ENCODE peak calls at places on chromosomes 16 and 17, in five cellular contexts. One of them, this sample, is unnamed.

GRCh38 chr17:70307430-70307829 is 138.1 kb downstream of the KCNJ2 start:
- DNase-seq in heart right ventricle: no peak
- DNase-seq in prostate gland: no peak
- DNase-seq in H7: no peak
- DNase-seq in PC-3: no peak
- DNase-seq in this sample: no peak

GRCh38 chr17:75799402-75799801 is 14.8 kb downstream of the UNK start:
- DNase-seq in H7: no peak
- DNase-seq in PC-3: no peak
- DNase-seq in prostate gland: no peak
- DNase-seq in heart right ventricle: no peak
- DNase-seq in this sample: no peak

GRCh38 chr16:52435573-52435972 is 111.4 kb downstream of the TOX3 start:
- DNase-seq in prostate gland: no peak
- DNase-seq in H7: no peak
- DNase-seq in heart right ventricle: no peak
- DNase-seq in PC-3: no peak
- DNase-seq in this sample: peak; percentile 54

GRCh38 chr16:48526058-48526957 is 83.7 kb downstream of the N4BP1 start:
- DNase-seq in prostate gland: no peak
- DNase-seq in heart right ventricle: no peak
- DNase-seq in PC-3: peak; percentile 81
- DNase-seq in H7: peak; percentile 81
- DNase-seq in this sample: no peak

GRCh38 chr17:61411114-61411943 is 11.7 kb downstream of the TBX2 start:
- DNase-seq in prostate gland: peak; percentile 73
- DNase-seq in heart right ventricle: peak; percentile 70
- DNase-seq in H7: peak; percentile 88
- DNase-seq in PC-3: peak; percentile 86
- DNase-seq in this sample: no peak

GRCh38 chr17:68777243-68777855 is 176.2 kb upstream of the FAM20A start:
- DNase-seq in heart right ventricle: peak; percentile 17
- DNase-seq in H7: peak; percentile 49
- DNase-seq in PC-3: peak; percentile 83
- DNase-seq in prostate gland: peak; percentile 32
- DNase-seq in this sample: no peak

GRCh38 chr16:50509521-50510341 is 38.5 kb upstream of the NKD1 start:
- DNase-seq in prostate gland: no peak
- DNase-seq in heart right ventricle: no peak
- DNase-seq in H7: peak; percentile 80
- DNase-seq in PC-3: peak; percentile 46
- DNase-seq in this sample: no peak

GRCh38 chr17:74213897-74214386 is 571 bp downstream of the TTYH2 start:
- DNase-seq in H7: peak; percentile 64
- DNase-seq in PC-3: no peak
- DNase-seq in prostate gland: no peak
- DNase-seq in heart right ventricle: peak; percentile 31
- DNase-seq in this sample: no peak

GRCh38 chr16:73365010-73365409 is 317.1 kb upstream of the ZFHX3 start:
- DNase-seq in prostate gland: no peak
- DNase-seq in heart right ventricle: peak; percentile 23
- DNase-seq in H7: no peak
- DNase-seq in PC-3: no peak
- DNase-seq in this sample: no peak

GRCh38 chr17:78957076-78957475 is 22.6 kb downstream of the LGALS3BP start:
- DNase-seq in PC-3: peak; percentile 35
- DNase-seq in prostate gland: no peak
- DNase-seq in heart right ventricle: no peak
- DNase-seq in H7: no peak
- DNase-seq in this sample: no peak

GRCh38 chr16:11224894-11225676 is 30.9 kb downstream of the SOCS1 start:
- DNase-seq in H7: no peak
- DNase-seq in prostate gland: no peak
- DNase-seq in PC-3: no peak
- DNase-seq in heart right ventricle: peak; percentile 44
- DNase-seq in this sample: no peak

GRCh38 chr17:44360826-44361225 is 2.8 kb downstream of the FAM171A2 start:
- DNase-seq in prostate gland: no peak
- DNase-seq in H7: peak; percentile 86
- DNase-seq in heart right ventricle: no peak
- DNase-seq in PC-3: no peak
- DNase-seq in this sample: no peak

GRCh38 chr17:81398170-81398854 is 3.1 kb downstream of the BAHCC1 start:
- DNase-seq in PC-3: peak; percentile 47
- DNase-seq in H7: peak; percentile 84
- DNase-seq in prostate gland: no peak
- DNase-seq in heart right ventricle: no peak
- DNase-seq in this sample: no peak

GRCh38 chr17:20935740-20936139 is 107.1 kb downstream of the USP22 start:
- DNase-seq in PC-3: peak; percentile 84
- DNase-seq in heart right ventricle: no peak
- DNase-seq in H7: no peak
- DNase-seq in prostate gland: no peak
- DNase-seq in this sample: peak; percentile 37

GRCh38 chr16:24255446-24256352 is at the start of gene CACNG3:
- DNase-seq in PC-3: no peak
- DNase-seq in H7: peak; percentile 93
- DNase-seq in heart right ventricle: peak; percentile 36
- DNase-seq in prostate gland: peak; percentile 7
- DNase-seq in this sample: no peak

GRCh38 chr17:2259769-2260536 is 43.6 kb downstream of the SMG6 start:
- DNase-seq in PC-3: no peak
- DNase-seq in prostate gland: no peak
- DNase-seq in heart right ventricle: no peak
- DNase-seq in H7: no peak
- DNase-seq in this sample: no peak

GRCh38 chr17:63289931-63290330 is 156.2 kb downstream of the CYB561 start:
- DNase-seq in PC-3: no peak
- DNase-seq in heart right ventricle: no peak
- DNase-seq in H7: no peak
- DNase-seq in prostate gland: no peak
- DNase-seq in this sample: no peak

GRCh38 chr17:69060835-69061234 is at the start of gene ABCA9:
- DNase-seq in H7: no peak
- DNase-seq in prostate gland: no peak
- DNase-seq in heart right ventricle: no peak
- DNase-seq in PC-3: no peak
- DNase-seq in this sample: peak; percentile 35

GRCh38 chr17:47843391-47843730 is 2.3 kb upstream of the SCRN2 start:
- DNase-seq in H7: peak; percentile 74
- DNase-seq in PC-3: no peak
- DNase-seq in heart right ventricle: no peak
- DNase-seq in prostate gland: no peak
- DNase-seq in this sample: no peak

GRCh38 chr17:51250314-51250840 is 9.5 kb downstream of the MBTD1 start:
- DNase-seq in heart right ventricle: no peak
- DNase-seq in PC-3: no peak
- DNase-seq in H7: no peak
- DNase-seq in prostate gland: no peak
- DNase-seq in this sample: no peak

GRCh38 chr17:37505333-37505732 is 15.6 kb downstream of the DUSP14 start:
- DNase-seq in prostate gland: no peak
- DNase-seq in H7: no peak
- DNase-seq in heart right ventricle: no peak
- DNase-seq in PC-3: no peak
- DNase-seq in this sample: no peak

GRCh38 chr17:59572301-59572924 is 7.0 kb downstream of the DHX40 start:
- DNase-seq in H7: no peak
- DNase-seq in prostate gland: no peak
- DNase-seq in heart right ventricle: no peak
- DNase-seq in PC-3: no peak
- DNase-seq in this sample: no peak

GRCh38 chr17:40949406-40949805 is 12.0 kb upstream of the KRT23 start:
- DNase-seq in PC-3: no peak
- DNase-seq in H7: no peak
- DNase-seq in heart right ventricle: no peak
- DNase-seq in prostate gland: no peak
- DNase-seq in this sample: no peak

GRCh38 chr17:67359960-67360817 is 6.2 kb downstream of the PSMD12 start:
- DNase-seq in prostate gland: no peak
- DNase-seq in heart right ventricle: no peak
- DNase-seq in PC-3: peak; percentile 55
- DNase-seq in H7: peak; percentile 64
- DNase-seq in this sample: no peak

GRCh38 chr17:37246085-37246484 is 129.7 kb upstream of the C17orf78 start:
- DNase-seq in H7: no peak
- DNase-seq in PC-3: no peak
- DNase-seq in heart right ventricle: no peak
- DNase-seq in prostate gland: no peak
- DNase-seq in this sample: no peak

DNA sequence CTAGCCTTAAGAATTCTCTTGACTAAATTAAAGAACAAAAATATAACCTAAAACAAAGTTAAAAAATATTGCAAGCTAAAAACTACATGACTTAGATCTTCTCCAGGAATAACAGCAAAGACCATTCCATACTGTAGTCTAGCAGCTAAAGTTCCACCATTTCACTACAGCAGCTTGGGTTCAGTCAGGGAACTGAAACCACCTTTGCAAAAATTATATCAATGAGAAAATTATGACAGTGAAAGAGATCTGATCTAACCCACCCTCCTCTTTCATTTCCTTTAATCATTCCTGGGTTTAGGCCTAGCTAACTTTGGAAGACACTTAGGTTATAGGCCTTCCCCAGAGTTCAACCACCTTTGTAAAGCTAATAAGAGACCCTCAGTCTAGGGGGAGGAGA is 36.3 kb upstream of the NOS2 start:
- DNase-seq in H7: no peak
- DNase-seq in prostate gland: no peak
- DNase-seq in heart right ventricle: no peak
- DNase-seq in PC-3: no peak
- DNase-seq in this sample: no peak
- H3K4me3 ChIP-seq in H7: no peak overlapping the region
- H3K4me3 ChIP-seq in prostate gland: no peak overlapping the region
- H3K4me3 ChIP-seq in heart right ventricle: no peak overlapping the region
- H3K4me3 ChIP-seq in PC-3: no peak overlapping the region
- H3K4me3 ChIP-seq in this sample: no peak overlapping the region

GRCh38 chr17:975321-975982 is 4.1 kb downstream of the NXN start:
- DNase-seq in prostate gland: no peak
- DNase-seq in PC-3: no peak
- DNase-seq in H7: no peak
- DNase-seq in heart right ventricle: no peak
- DNase-seq in this sample: no peak
- H3K4me3 ChIP-seq in prostate gland: no peak overlapping the region
- H3K4me3 ChIP-seq in PC-3: no peak overlapping the region
- H3K4me3 ChIP-seq in H7: no peak overlapping the region
- H3K4me3 ChIP-seq in heart right ventricle: no peak overlapping the region
- H3K4me3 ChIP-seq in this sample: no peak overlapping the region

DNA sequence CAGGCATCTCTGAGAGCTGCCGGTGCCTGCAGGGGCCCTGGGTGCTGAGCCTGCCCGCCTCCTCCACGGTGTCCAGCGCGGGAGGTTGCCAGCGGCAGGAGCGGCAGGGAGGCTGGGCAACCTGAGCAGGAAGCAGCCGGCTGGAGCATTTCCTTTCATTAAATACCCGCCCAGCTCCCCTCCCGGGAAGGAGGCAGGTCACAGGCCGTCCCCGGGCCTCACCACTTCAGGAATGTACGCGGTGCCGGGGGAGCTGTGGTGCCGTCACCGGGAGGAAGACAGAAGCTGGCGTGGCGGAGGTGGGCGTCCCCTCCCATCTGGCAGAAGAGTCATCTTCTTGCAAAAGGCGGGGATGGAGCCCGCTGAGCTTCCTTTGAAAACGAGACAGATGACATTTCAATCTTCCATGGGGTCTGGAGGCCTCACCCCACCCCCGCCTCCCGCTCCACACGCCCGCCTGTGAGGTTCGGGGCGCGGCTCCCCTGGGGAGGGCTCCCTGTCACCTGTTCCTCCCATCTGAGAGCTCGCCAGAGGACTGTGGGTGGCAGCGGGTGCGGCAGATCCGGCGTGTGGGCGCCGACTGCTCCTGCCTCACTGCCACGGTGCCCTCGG is 16.0 kb downstream of the SOX8 start:
- DNase-seq in prostate gland: peak; percentile 46
- DNase-seq in H7: peak; percentile 95
- DNase-seq in heart right ventricle: peak; percentile 38
- DNase-seq in PC-3: peak; percentile 57
- DNase-seq in this sample: no peak
- H3K4me3 ChIP-seq in prostate gland: peak overlapping the region; percentile 5
- H3K4me3 ChIP-seq in H7: peak overlapping the region; percentile 7
- H3K4me3 ChIP-seq in heart right ventricle: no peak overlapping the region
- H3K4me3 ChIP-seq in PC-3: peak overlapping the region; percentile 52
- H3K4me3 ChIP-seq in this sample: peak overlapping the region; percentile 4

GRCh38 chr17:49969794-49970389 is 902 bp downstream of the DLX4 start:
- DNase-seq in prostate gland: no peak
- DNase-seq in heart right ventricle: no peak
- DNase-seq in H7: peak; percentile 77
- DNase-seq in PC-3: no peak
- DNase-seq in this sample: no peak
- H3K4me3 ChIP-seq in prostate gland: peak overlapping the region; percentile 33
- H3K4me3 ChIP-seq in heart right ventricle: no peak overlapping the region
- H3K4me3 ChIP-seq in H7: peak overlapping the region; percentile 64
- H3K4me3 ChIP-seq in PC-3: no peak overlapping the region
- H3K4me3 ChIP-seq in this sample: no peak overlapping the region

GRCh38 chr17:12282056-12282455 is 261.4 kb downstream of the MAP2K4 start:
- DNase-seq in PC-3: peak; percentile 7
- DNase-seq in H7: no peak
- DNase-seq in heart right ventricle: no peak
- DNase-seq in prostate gland: no peak
- DNase-seq in this sample: no peak
- H3K4me3 ChIP-seq in PC-3: no peak overlapping the region
- H3K4me3 ChIP-seq in H7: no peak overlapping the region
- H3K4me3 ChIP-seq in heart right ventricle: no peak overlapping the region
- H3K4me3 ChIP-seq in prostate gland: no peak overlapping the region
- H3K4me3 ChIP-seq in this sample: no peak overlapping the region

DNA sequence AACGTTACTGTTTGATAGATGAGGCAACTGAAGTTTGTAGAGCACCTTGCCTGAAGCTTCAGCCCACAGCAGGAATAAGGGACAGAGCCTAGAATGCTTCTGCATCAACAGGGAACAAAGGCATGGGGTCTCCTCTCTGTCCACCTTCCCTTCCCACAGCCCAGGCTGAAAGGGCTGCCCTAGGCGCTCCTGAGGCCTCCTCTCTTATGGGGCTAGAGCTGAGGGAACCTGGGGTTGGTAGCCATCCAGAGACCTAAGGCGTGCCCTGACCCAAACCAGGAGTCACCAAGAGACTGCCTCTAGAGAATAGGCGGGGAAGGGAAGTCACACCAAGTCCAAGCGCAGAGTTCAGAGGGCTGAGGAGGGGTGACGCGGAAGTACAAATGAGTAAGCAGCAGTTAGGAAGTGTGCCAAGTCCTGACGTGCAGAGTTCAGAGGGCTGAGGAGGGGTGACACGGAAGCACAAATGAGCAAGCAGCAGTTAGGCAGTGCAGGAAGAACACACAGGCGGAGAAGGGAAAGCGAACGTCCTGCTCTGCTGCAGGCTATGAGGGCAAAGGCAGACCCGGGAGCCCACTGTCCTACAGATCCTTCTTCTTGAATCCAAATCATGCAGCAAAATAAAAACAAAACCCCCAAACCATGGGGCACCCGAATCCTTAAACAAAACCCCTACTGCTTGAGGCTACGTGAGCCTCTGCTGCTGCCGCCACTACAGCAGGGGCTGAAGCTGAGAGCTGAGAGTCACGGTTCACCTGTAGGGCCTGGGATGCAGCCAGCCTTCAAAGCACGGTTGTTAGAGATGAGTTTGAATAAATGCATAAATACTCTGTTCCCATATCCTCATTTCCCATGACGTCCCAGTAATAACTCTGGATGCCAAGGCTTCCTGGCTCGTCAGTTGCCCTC is 2.7 kb upstream of the SPG7 start:
- DNase-seq in prostate gland: peak; percentile 26
- DNase-seq in H7: peak; percentile 27
- DNase-seq in heart right ventricle: peak; percentile 82
- DNase-seq in PC-3: peak; percentile 90
- DNase-seq in this sample: peak; percentile 63
- H3K4me3 ChIP-seq in prostate gland: no peak overlapping the region
- H3K4me3 ChIP-seq in H7: no peak overlapping the region
- H3K4me3 ChIP-seq in heart right ventricle: no peak overlapping the region
- H3K4me3 ChIP-seq in PC-3: peak overlapping the region; percentile 23
- H3K4me3 ChIP-seq in this sample: no peak overlapping the region

This sample was measured in kidney epithelial cell.